ENCODE peak calls at places on chromosomes 7 and 10, in six cellular contexts. S is Calu3, K is NCI-H446, P is hepatic stellate cell, J is uterus, U is nucleus accumbens. G is an unnamed sample.

GRCh38 chr7:108063520-108063933 is 60.6 kb upstream of the LAMB1 start:
- DNase-seq in S (no peak), K (no peak), P (no peak), J (no peak), U (no peak), G (no peak)

GRCh38 chr10:102691701-102692100 is 22.5 kb downstream of the ARL3 start:
- DNase-seq in S (no peak), K (no peak), P (no peak), J (no peak), U (no peak), G (no peak)

GRCh38 chr10:89327803-89328441 is at the start of gene IFIT3:
- DNase-seq in S (peak; percentile 40), K (no peak), P (peak; percentile 74), J (peak; percentile 65), U (peak; percentile 33), G (no peak)

GRCh38 chr10:127853868-127854768 is 38.6 kb downstream of the CLRN3 start:
- DNase-seq in S (peak; percentile 59), K (peak; percentile 43), P (peak; percentile 70), J (peak; percentile 42), U (peak; percentile 21), G (no peak)

GRCh38 chr7:13560441-13560840 is 429.0 kb downstream of the ETV1 start:
- DNase-seq in S (no peak), K (no peak), P (no peak), J (no peak), U (no peak), G (no peak)

GRCh38 chr10:113947138-113948011 is 92.9 kb downstream of the NHLRC2 start:
- DNase-seq in S (peak; percentile 37), K (no peak), P (no peak), J (no peak), U (no peak), G (no peak)

GRCh38 chr7:100493476-100494264 is 9.9 kb downstream of the NYAP1 start:
- DNase-seq in S (peak; percentile 34), K (no peak), P (peak; percentile 52), J (peak; percentile 45), U (no peak), G (no peak)

GRCh38 chr7:114405427-114405826 is 9.2 kb upstream of the FOXP2 start:
- DNase-seq in S (no peak), K (peak; percentile 40), P (no peak), J (no peak), U (no peak), G (no peak)

GRCh38 chr10:46293832-46294640 is 7.2 kb downstream of the ANTXRL start:
- DNase-seq in S (peak; percentile 77), K (no peak), P (no peak), J (no peak), U (no peak), G (no peak)

GRCh38 chr10:123743441-123744225 is 77.5 kb downstream of the GPR26 start:
- DNase-seq in S (no peak), K (no peak), P (no peak), J (no peak), U (no peak), G (no peak)

GRCh38 chr7:17934612-17935247 is 5.6 kb downstream of the SNX13 start:
- DNase-seq in S (no peak), K (no peak), P (no peak), J (no peak), U (no peak), G (no peak)

GRCh38 chr7:70405241-70405640 is 726.7 kb upstream of the GALNT17 start:
- DNase-seq in S (no peak), K (no peak), P (no peak), J (no peak), U (no peak), G (no peak)

GRCh38 chr7:155591055-155591750 is 44.8 kb upstream of the CNPY1 start:
- DNase-seq in S (peak; percentile 29), K (no peak), P (no peak), J (no peak), U (no peak), G (no peak)

GRCh38 chr7:55427800-55428199 is 62.7 kb downstream of the LANCL2 start:
- DNase-seq in S (no peak), K (no peak), P (no peak), J (no peak), U (no peak), G (no peak)

GRCh38 chr7:1019789-1020610 is 24.3 kb upstream of the GPR146 start:
- DNase-seq in S (no peak), K (no peak), P (no peak), J (no peak), U (no peak), G (no peak)

GRCh38 chr10:78021201-78021600 is 8.1 kb downstream of the POLR3A start:
- DNase-seq in S (no peak), K (no peak), P (no peak), J (no peak), U (no peak), G (no peak)

GRCh38 chr7:130943981-130944380 is 210.0 kb upstream of the KLF14 start:
- DNase-seq in S (no peak), K (no peak), P (no peak), J (no peak), U (no peak), G (no peak)

GRCh38 chr7:30594055-30594539 is 581 bp upstream of the GARS1 start:
- DNase-seq in S (peak; percentile 67), K (peak; percentile 40), P (peak; percentile 33), J (peak; percentile 24), U (no peak), G (no peak)

GRCh38 chr7:17070117-17070750 is 188.5 kb upstream of the AGR3 start:
- DNase-seq in S (no peak), K (no peak), P (no peak), J (no peak), U (no peak), G (no peak)

GRCh38 chr7:142689439-142690168 is 59.7 kb upstream of the PRSS1 start:
- DNase-seq in S (no peak), K (no peak), P (no peak), J (no peak), U (no peak), G (no peak)

GRCh38 chr10:122554576-122554975 is 6.0 kb upstream of the DMBT1 start:
- DNase-seq in S (no peak), K (no peak), P (no peak), J (no peak), U (no peak), G (no peak)

GRCh38 chr7:151399906-151400305 is 9.9 kb downstream of the WDR86 start:
- DNase-seq in S (no peak), K (no peak), P (no peak), J (no peak), U (no peak), G (no peak)

GRCh38 chr7:2629740-2630681 is 1.8 kb upstream of the TTYH3 start:
- DNase-seq in S (peak; percentile 57), K (peak; percentile 49), P (no peak), J (no peak), U (no peak), G (no peak)

GRCh38 chr10:89659185-89660131 is 14.4 kb upstream of the PANK1 start:
- DNase-seq in S (no peak), K (no peak), P (peak; percentile 52), J (no peak), U (no peak), G (no peak)

GRCh38 chr10:58157076-58157766 is 110.5 kb downstream of the IPMK start:
- DNase-seq in S (peak; percentile 81), K (no peak), P (peak; percentile 29), J (no peak), U (no peak), G (no peak)

GRCh38 chr7:94095359-94096009 is 91.3 kb upstream of the BET1 start:
- DNase-seq in S (no peak), K (no peak), P (no peak), J (no peak), U (no peak), G (no peak)

GRCh38 chr7:7099584-7100014 is 82.7 kb upstream of the C1GALT1 start:
- DNase-seq in S (peak; percentile 94), K (peak; percentile 71), P (peak; percentile 73), J (peak; percentile 69), U (no peak), G (peak; percentile 88)

GRCh38 chr7:25839084-25839769 is 312.8 kb upstream of the NFE2L3 start:
- DNase-seq in S (no peak), K (peak; percentile 24), P (no peak), J (no peak), U (no peak), G (no peak)

GRCh38 chr7:33624172-33624571 is 281.2 kb upstream of the BMPER start:
- DNase-seq in S (no peak), K (no peak), P (no peak), J (no peak), U (no peak), G (no peak)

GRCh38 chr10:110415809-110416208 is 81.9 kb upstream of the DUSP5 start:
- DNase-seq in S (no peak), K (no peak), P (no peak), J (no peak), U (no peak), G (no peak)